ENCODE peak calls at places on chromosome 21, in six cellular contexts. W is NCI-H1694; F is EH; C is brain microvascular endothelial cell; M is activated CD8-positive, alpha-beta memory T cell treated with anti-CD3 and anti-CD28 coated beads for 24 hours; B is GM04503. L is an unnamed sample.

GRCh38 chr21:34865922-34866271 is 183.2 kb downstream of the RUNX1 start:
- DNase-seq in W (no peak), F (peak), C (no peak), M (peak), B (no peak), L (no peak)

GRCh38 chr21:15011967-15012366 is 52.8 kb downstream of the NRIP1 start:
- DNase-seq in W (no peak), F (no peak), C (no peak), M (no peak), B (no peak), L (no peak)

GRCh38 chr21:32371913-32372314 is 20.9 kb downstream of the URB1 start:
- DNase-seq in W (no peak), F (peak), C (peak), M (no peak), B (peak), L (no peak)

GRCh38 chr21:17688912-17689874 is 76.5 kb upstream of the BTG3 start:
- DNase-seq in W (peak), F (peak), C (peak), M (peak), B (no peak), L (no peak)

GRCh38 chr21:41641821-41642368 is 125.0 kb downstream of the RIPK4 start:
- DNase-seq in W (no peak), F (peak), C (peak), M (no peak), B (peak), L (peak)

GRCh38 chr21:34845521-34846213 is 176.9 kb downstream of the CLIC6 start:
- DNase-seq in W (no peak), F (peak), C (peak), M (peak), B (no peak), L (peak)

GRCh38 chr21:37338671-37339526 is 27.7 kb upstream of the DYRK1A start:
- DNase-seq in W (peak), F (peak), C (peak), M (no peak), B (peak), L (peak)

GRCh38 chr21:33514234-33514633 is 22.7 kb upstream of the DNAJC28 start:
- DNase-seq in W (no peak), F (peak), C (no peak), M (no peak), B (peak), L (no peak)